ENCODE peak calls at places on chromosome 11, in eight cellular contexts. A, I, S, J, M, F, U and K are unnamed samples.

GRCh38 chr11:63599211-63600122 is 14.8 kb downstream of the PLAAT3 start:
- DNase-seq in S (no peak), J (no peak), F (no peak), U (peak), I (peak), A (no peak), M (no peak), K (peak)

GRCh38 chr11:66743271-66743968 is 14.4 kb upstream of the SPTBN2 start:
- DNase-seq in M (no peak), I (no peak), U (peak), J (no peak), F (no peak), S (no peak), A (no peak), K (no peak)

GRCh38 chr11:49208006-49208721 is at the start of gene FOLH1:
- DNase-seq in A (no peak), F (no peak), M (no peak), S (no peak), I (peak), U (peak), J (no peak), K (no peak)

GRCh38 chr11:105975128-105975527 is 46.9 kb downstream of the MSANTD4 start:
- DNase-seq in J (no peak), M (no peak), S (no peak), U (no peak), F (no peak), I (no peak), A (no peak), K (peak)

GRCh38 chr11:107756553-107756952 is 44.7 kb upstream of the SLN start:
- DNase-seq in U (no peak), A (no peak), J (no peak), F (no peak), I (no peak), M (no peak), S (no peak), K (no peak)

GRCh38 chr11:41660585-41660984 is 201.1 kb upstream of the LRRC4C start:
- DNase-seq in F (no peak), J (no peak), U (no peak), S (no peak), M (no peak), I (no peak), A (no peak), K (no peak)

GRCh38 chr11:25890626-25891250 is 441.2 kb upstream of the ANO3 start:
- DNase-seq in M (no peak), I (no peak), F (no peak), S (no peak), U (no peak), J (no peak), A (no peak), K (no peak)

GRCh38 chr11:65743928-65744698 is 23.5 kb upstream of the RNASEH2C start:
- DNase-seq in U (peak), S (no peak), A (no peak), I (peak), F (no peak), M (peak), J (peak), K (peak)

GRCh38 chr11:2912038-2912410 is 17.2 kb downstream of the PHLDA2 start:
- DNase-seq in M (no peak), A (no peak), J (no peak), F (no peak), U (no peak), I (no peak), S (no peak), K (no peak)